ENCODE peak calls at places on chromosomes 4 and X, in four cellular contexts. K, L, D and C are unnamed samples.

GRCh38 chrX:17859609-17860178 is 1.4 kb downstream of the RAI2 start:
- DNase-seq in K (no peak), L (no peak), D (peak; percentile 11), C (peak; percentile 58)

GRCh38 chrX:49291615-49292337 is 11.7 kb upstream of the GAGE10 start:
- DNase-seq in K (peak; percentile 46), L (peak; percentile 19), D (peak; percentile 81), C (peak; percentile 61)

GRCh38 chr4:109846395-109847098 is 1.4 kb upstream of the LRIT3 start:
- DNase-seq in K (no peak), L (no peak), D (no peak), C (no peak)

GRCh38 chrX:135512508-135513139 is 7.8 kb upstream of the INTS6L start:
- DNase-seq in K (no peak), L (no peak), D (no peak), C (no peak)

GRCh38 chrX:146581981-146582712 is 227.4 kb upstream of the CXorf51B start:
- DNase-seq in K (no peak), L (no peak), D (peak; percentile 51), C (no peak)

GRCh38 chr4:150209140-150209829 is 131.0 kb downstream of the DCLK2 start:
- DNase-seq in K (peak; percentile 75), L (peak; percentile 41), D (peak; percentile 78), C (peak; percentile 64)

GRCh38 chr4:2081540-2081939 is 22.4 kb downstream of the NAT8L start:
- DNase-seq in K (no peak), L (no peak), D (no peak), C (no peak)

GRCh38 chr4:169383724-169384123 is 113.0 kb upstream of the SH3RF1 start:
- DNase-seq in K (no peak), L (no peak), D (no peak), C (no peak)

GRCh38 chr4:125115476-125115875 is 199.3 kb upstream of the FAT4 start:
- DNase-seq in K (no peak), L (no peak), D (no peak), C (no peak)

GRCh38 chr4:131296192-131296591 is 1852.9 kb upstream of the PCDH10 start:
- DNase-seq in K (no peak), L (no peak), D (no peak), C (no peak)

GRCh38 chr4:98399915-98400314 is 138.7 kb downstream of the RAP1GDS1 start:
- DNase-seq in K (no peak), L (no peak), D (no peak), C (no peak)

GRCh38 chrX:40105016-40105790 is 7.4 kb upstream of the BCOR start:
- DNase-seq in K (peak; percentile 60), L (no peak), D (no peak), C (peak; percentile 61)

GRCh38 chr4:120132935-120133334 is 66.3 kb upstream of the MAD2L1 start:
- DNase-seq in K (no peak), L (no peak), D (no peak), C (no peak)

DNA sequence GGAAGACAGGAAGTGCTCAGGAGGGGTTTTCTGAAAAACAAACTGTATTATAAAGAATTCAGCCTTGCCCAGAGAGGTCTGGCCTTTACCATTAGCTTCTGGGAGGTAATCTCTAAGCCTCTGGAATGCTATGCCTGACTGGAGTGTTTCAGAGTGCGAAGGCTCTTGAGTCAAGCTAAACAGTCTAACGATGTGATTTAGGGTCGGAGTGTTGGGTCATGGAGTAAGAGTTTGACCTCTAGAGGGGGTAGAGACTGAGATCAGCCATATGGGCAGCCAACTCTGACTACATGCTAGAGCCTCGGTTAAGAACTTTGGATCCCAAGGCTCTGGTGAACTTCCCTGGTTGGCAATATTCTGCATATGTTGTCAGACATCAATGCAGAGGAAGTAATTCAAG is 15.0 kb downstream of the BOD1L1 start:
- DNase-seq in K (no peak), L (no peak), D (peak; percentile 36), C (no peak)
- H3K4me1 ChIP-seq in K (no peaks in the 10 kb centered on the region), L (no peaks in the 10 kb centered on the region), D (no peaks in the 10 kb centered on the region), C (no peaks in the 10 kb centered on the region)

GRCh38 chrX:41655631-41656030 is 33.1 kb upstream of the GPR34 start:
- DNase-seq in K (no peak), L (no peak), D (no peak), C (no peak)

GRCh38 chrX:41653125-41653524 is 35.6 kb upstream of the GPR34 start:
- DNase-seq in K (no peak), L (no peak), D (no peak), C (no peak)

GRCh38 chrX:41655101-41655500 is 33.7 kb upstream of the GPR34 start:
- DNase-seq in K (no peak), L (no peak), D (no peak), C (no peak)
- TF ChIP-seq CTCF in K (no peak), L (no peak), D (no peak), C (no peak)

DNA sequence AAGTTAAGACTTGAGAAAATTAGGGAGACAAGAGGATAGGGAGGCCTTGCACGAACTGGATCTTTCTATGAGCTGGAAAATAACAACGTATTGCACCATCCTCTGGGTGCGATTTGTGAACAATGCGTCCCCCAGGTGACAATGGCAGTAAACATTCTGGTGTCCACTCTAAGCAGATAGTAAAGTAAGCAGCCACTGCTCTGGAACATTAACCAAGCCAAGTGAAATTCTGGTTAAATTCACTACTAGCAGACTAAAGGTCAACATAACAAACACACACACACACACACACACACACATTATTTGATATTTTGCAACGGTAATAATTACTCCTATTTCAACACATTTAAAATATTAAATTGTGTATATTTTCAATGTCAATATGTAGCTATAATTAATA is 242.2 kb upstream of the DCAF8L1 start:
- DNase-seq in K (no peak), L (no peak), D (no peak), C (no peak)
- H3K27me3 ChIP-seq in K (no peaks in the 10 kb centered on the region), L (no peaks in the 10 kb centered on the region), D (no peaks in the 10 kb centered on the region), C (no peaks in the 10 kb centered on the region)

GRCh38 chr4:94341468-94341867 is 1.2 kb downstream of the HPGDS start:
- DNase-seq in K (no peak), L (no peak), D (no peak), C (no peak)
- H3K4me1 ChIP-seq in K (no peaks in the 10 kb centered on the region), L (peaks cover 10% of the 10 kb centered on the region), D (no peaks in the 10 kb centered on the region), C (no peaks in the 10 kb centered on the region)

GRCh38 chrX:69503228-69503834 is 795 bp upstream of the NALF2 start:
- DNase-seq in K (no peak), L (no peak), D (peak; percentile 81), C (no peak)
- TF ChIP-seq CTCF in K (peak; percentile 26), L (no peak), D (peak; percentile 50), C (no peak)

GRCh38 chrX:72532371-72532770 is 40.3 kb downstream of the HDAC8 start:
- DNase-seq in K (no peak), L (no peak), D (no peak), C (no peak)

GRCh38 chrX:72526534-72527508 is 45.8 kb downstream of the HDAC8 start:
- DNase-seq in K (no peak), L (no peak), D (no peak), C (peak; percentile 28)
- H3K27me3 ChIP-seq in K (no peaks in the 10 kb centered on the region), L (no peaks in the 10 kb centered on the region), D (no peaks in the 10 kb centered on the region), C (no peaks in the 10 kb centered on the region)